ENCODE peak calls at places on chromosomes 11 and 22, in five cellular contexts. X is PC-3, R is IMR-90, P is Karpas-422, U is GM23338. G is an unnamed sample.

GRCh38 chr22:28369849-28370248 is 309.8 kb downstream of the TTC28 start:
- DNase-seq in X (no peak), R (no peak), U (peak), P (no peak), G (no peak)

GRCh38 chr11:83102806-83103205 is 31.1 kb upstream of the RAB30 start:
- DNase-seq in P (no peak), X (no peak), U (no peak), R (no peak), G (no peak)

GRCh38 chr11:91970604-91971003 is 254.0 kb upstream of the FAT3 start:
- DNase-seq in X (no peak), P (no peak), U (no peak), R (no peak), G (no peak)

GRCh38 chr22:17633217-17633997 is 4.9 kb upstream of the ATP6V1E1 start:
- DNase-seq in R (peak), X (peak), U (peak), P (no peak), G (peak)

GRCh38 chr11:14422052-14422813 is 63.2 kb upstream of the RRAS2 start:
- DNase-seq in U (peak), P (no peak), X (peak), R (peak), G (peak)

GRCh38 chr11:8671242-8671641 is 11.2 kb downstream of the TRIM66 start:
- DNase-seq in U (peak), R (peak), X (peak), P (no peak), G (peak)

GRCh38 chr11:120828847-120829246 is 195.1 kb upstream of the TBCEL start:
- DNase-seq in P (no peak), U (no peak), X (no peak), R (no peak), G (peak)

GRCh38 chr11:3984896-3985295 is 109.7 kb upstream of the RRM1 start:
- DNase-seq in U (peak), X (no peak), P (peak), R (peak), G (no peak)

GRCh38 chr11:95068549-95068948 is 1.8 kb downstream of the SRSF8 start:
- DNase-seq in P (peak), X (peak), R (peak), U (peak), G (peak)

GRCh38 chr11:66011239-66011784 is 496 bp upstream of the CST6 start:
- DNase-seq in X (peak), P (no peak), R (peak), U (peak), G (peak)

GRCh38 chr22:19586922-19587684 is 62.9 kb upstream of the CLDN5 start:
- DNase-seq in X (no peak), R (no peak), P (no peak), U (no peak), G (no peak)

GRCh38 chr11:14500181-14500651 is 605 bp upstream of the COPB1 start:
- DNase-seq in P (peak), X (peak), R (peak), U (peak), G (no peak)

GRCh38 chr22:27782065-27782464 is 19.5 kb downstream of the MN1 start:
- DNase-seq in P (no peak), R (no peak), X (no peak), U (no peak), G (no peak)

GRCh38 chr22:36351921-36352774 is 35.6 kb downstream of the MYH9 start:
- DNase-seq in U (no peak), X (peak), P (no peak), R (no peak), G (peak)

GRCh38 chr11:67648796-67649613 is 1.5 kb downstream of the ACY3 start:
- DNase-seq in R (no peak), U (no peak), X (no peak), P (peak), G (peak)

GRCh38 chr11:46210133-46210636 is 67.3 kb upstream of the CREB3L1 start:
- DNase-seq in R (peak), X (peak), P (no peak), U (no peak), G (peak)

GRCh38 chr22:29470159-29470855 is 9.7 kb upstream of the NEFH start:
- DNase-seq in U (peak), R (peak), P (peak), X (no peak), G (peak)

GRCh38 chr11:77195071-77195705 is 67.1 kb downstream of the MYO7A start:
- DNase-seq in R (no peak), P (no peak), X (no peak), U (no peak), G (peak)

GRCh38 chr11:121930004-121930965 is 185.7 kb downstream of the BLID start:
- DNase-seq in U (peak), R (peak), X (no peak), P (no peak), G (no peak)

GRCh38 chr11:10488581-10489443 is 33.7 kb downstream of the AMPD3 start:
- DNase-seq in X (no peak), P (no peak), U (no peak), R (no peak), G (no peak)

GRCh38 chr11:71223671-71224660 is 28.4 kb downstream of the SHANK2 start:
- DNase-seq in P (no peak), X (no peak), U (no peak), R (no peak), G (no peak)

GRCh38 chr11:102882389-102883024 is 7.7 kb upstream of the MMP12 start:
- DNase-seq in U (no peak), P (peak), X (no peak), R (peak), G (peak)

GRCh38 chr11:95358516-95359322 is 127.7 kb upstream of the SESN3 start:
- DNase-seq in U (peak), X (no peak), P (no peak), R (no peak), G (no peak)

GRCh38 chr11:102306817-102307814 is 10.2 kb upstream of the BIRC3 start:
- DNase-seq in P (peak), X (no peak), R (no peak), U (no peak), G (no peak)

GRCh38 chr11:47923667-47924066 is 56.7 kb upstream of the PTPRJ start:
- DNase-seq in U (no peak), R (peak), X (no peak), P (no peak), G (peak)

GRCh38 chr11:4890279-4890678 is 8.6 kb downstream of the OR51T1 start:
- DNase-seq in U (no peak), R (peak), P (no peak), X (no peak), G (no peak)

GRCh38 chr22:30439836-30440235 is 14.3 kb downstream of the MTFP1 start:
- DNase-seq in P (no peak), X (no peak), R (no peak), U (no peak), G (no peak)

GRCh38 chr11:33248416-33248957 is 8.7 kb upstream of the HIPK3 start:
- DNase-seq in P (no peak), X (no peak), R (peak), U (no peak), G (peak)

GRCh38 chr22:38863531-38864131 is 8.4 kb downstream of the CBX6 start:
- DNase-seq in X (no peak), R (no peak), P (no peak), U (no peak), G (peak)

GRCh38 chr11:130145975-130146776 is 13.4 kb upstream of the ST14 start:
- DNase-seq in R (no peak), P (no peak), X (peak), U (peak), G (no peak)

GRCh38 chr22:49235463-49236300 is 592.0 kb downstream of the BRD1 start:
- DNase-seq in P (no peak), X (no peak), U (no peak), R (no peak), G (no peak)

DNA sequence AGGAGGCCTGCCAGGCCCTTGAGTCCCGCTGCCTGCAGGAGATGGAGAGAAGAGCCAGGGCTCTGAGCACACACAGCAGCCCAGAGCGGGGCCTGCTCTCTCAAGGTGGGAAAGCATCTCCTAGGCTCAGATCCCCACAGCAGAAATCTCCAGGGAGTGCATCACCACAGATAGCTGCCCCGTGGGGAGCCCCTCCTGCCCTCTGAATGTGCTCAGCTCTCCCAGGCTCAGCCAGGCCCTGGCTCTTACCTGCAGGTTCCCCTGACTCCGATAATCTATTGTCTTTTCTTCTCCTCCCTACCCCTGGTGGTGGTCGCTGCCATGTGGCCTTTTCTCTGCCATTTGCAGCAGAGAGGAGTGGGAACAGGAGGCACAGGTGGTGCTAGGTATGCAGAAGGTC is 49.9 kb downstream of the BTG4 start:
- DNase-seq in P (peak), R (no peak), U (no peak), X (no peak), G (no peak)
- H2AFZ ChIP-seq in P (no peak), R (peak), U (peak), X (no peak), G (no peak)

GRCh38 chr11:64757549-64758329 is 2.0 kb downstream of the PYGM start:
- DNase-seq in X (no peak), U (no peak), R (no peak), P (no peak), G (peak)

GRCh38 chr11:64759131-64759721 is 548 bp downstream of the PYGM start:
- DNase-seq in P (no peak), X (no peak), R (no peak), U (no peak), G (peak)

GRCh38 chr11:64760759-64761417 is 1.1 kb upstream of the PYGM start:
- DNase-seq in X (no peak), R (no peak), P (no peak), U (no peak), G (peak)

GRCh38 chr11:64758330-64759079 is 1.3 kb downstream of the PYGM start:
- DNase-seq in R (no peak), P (no peak), U (no peak), X (no peak), G (peak)

GRCh38 chr11:64759722-64760719 is at the start of gene PYGM:
- DNase-seq in X (peak), U (peak), P (no peak), R (no peak), G (peak)
- H2AFZ ChIP-seq in X (no peak), U (no peak), P (no peak), R (peak), G (peak)

DNA sequence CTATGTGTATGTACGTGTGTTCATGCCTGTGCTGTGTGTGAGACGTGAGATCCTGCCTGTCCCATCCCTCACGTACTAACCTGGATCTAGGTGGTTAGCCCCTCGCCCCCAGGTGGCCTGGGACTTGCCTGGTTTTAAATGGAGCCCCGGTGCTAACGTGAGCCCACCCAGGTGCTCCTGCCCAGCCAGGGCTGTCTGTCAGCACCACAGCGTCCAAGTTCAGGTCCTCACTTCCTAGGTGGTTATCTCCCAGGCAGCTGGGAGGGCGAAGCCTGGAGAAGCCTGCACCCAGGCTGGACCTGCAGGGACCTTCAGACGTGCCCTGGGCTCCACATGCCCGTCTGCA is 86.0 kb downstream of the KCNQ1 start:
- DNase-seq in R (no peak), U (no peak), X (no peak), P (no peak), G (peak)
- H2AFZ ChIP-seq in R (no peak), U (no peak), X (no peak), P (no peak), G (no peak)

GRCh38 chr11:18395735-18396504 is 1.6 kb downstream of the LDHA start:
- DNase-seq in P (peak), X (peak), R (peak), U (peak), G (peak)
- H2AFZ ChIP-seq in P (no peak), X (no peak), R (peak), U (peak), G (no peak)

DNA sequence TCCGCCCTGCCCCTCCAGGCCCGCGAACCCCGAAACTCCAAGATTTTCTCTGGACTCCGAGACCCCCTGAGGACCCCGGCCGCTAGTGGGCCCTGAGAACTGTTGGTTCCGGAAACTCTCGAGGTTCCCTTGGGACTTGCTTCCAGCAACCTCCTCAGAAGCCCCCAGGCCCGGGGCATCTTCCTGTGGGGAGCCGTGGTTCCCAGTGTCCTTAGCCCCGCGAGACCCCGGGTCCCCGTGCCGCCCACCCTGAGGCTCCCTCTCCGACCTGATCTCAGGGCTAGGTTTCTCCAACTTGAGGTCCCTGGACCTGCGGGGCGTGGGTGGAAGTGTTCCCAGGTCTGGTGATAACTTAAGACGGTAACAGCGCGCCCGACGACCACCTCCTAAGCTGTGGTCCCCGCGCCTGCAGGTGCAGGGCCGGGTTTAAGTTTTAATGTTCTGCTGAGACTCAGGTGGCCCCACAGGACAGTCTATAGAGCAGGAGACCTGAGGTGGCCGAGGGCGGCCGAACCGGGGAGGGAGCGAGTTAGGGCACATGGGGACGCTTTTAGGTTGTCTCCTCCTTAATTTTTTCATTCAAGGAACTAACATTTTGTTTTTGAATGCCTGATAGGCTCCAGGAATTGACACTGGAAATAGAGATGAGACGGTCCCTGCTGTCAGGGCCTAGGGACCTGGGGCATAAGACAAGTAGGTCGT is 748 bp downstream of the FAM118A start:
- DNase-seq in P (peak), X (no peak), U (no peak), R (no peak), G (peak)
- H2AFZ ChIP-seq in P (peak), X (peak), U (peak), R (peak), G (no peak)

DNA sequence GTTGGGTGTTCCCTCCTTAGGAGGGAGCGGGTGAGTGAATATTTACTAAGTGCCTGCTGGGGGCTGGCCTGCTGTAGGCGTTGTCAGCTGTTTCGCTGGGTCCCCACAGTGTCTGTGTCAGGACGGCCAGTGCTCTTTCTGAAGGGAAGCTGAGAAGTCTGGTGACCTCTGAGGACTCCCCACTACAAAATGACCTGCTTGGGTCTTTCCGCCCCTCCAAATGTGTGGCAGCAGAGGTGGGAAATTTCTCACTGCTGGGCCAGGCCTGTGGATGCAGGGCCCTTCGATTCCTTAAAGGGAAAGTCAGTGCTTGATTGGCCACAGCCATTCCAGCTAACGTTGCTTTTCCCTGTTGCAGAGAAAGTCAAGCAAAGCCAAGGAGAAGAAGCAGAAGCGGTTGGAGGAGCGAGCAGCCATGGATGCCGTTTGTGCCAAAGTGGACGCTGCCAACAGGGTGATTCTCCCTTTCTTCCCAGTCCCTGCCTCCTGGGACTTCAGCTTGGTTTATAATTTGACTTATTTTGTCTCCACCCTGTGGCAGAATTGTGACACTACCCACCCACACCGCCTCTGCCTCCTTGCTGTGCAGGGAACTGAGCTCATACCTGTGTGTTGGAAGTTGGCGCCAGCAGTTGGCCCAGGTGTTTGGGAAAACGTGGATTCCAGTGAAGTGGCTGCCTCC is 6.8 kb downstream of the NAA40 start:
- DNase-seq in P (peak), U (peak), R (peak), X (peak), G (peak)
- H2AFZ ChIP-seq in P (no peak), U (no peak), R (peak), X (no peak), G (peak)

G was measured in osteoblast.